ENCODE peak calls at places on chromosomes 11 and 22, in four cellular contexts. M is astrocyte of the cerebellum, O is MM.1S, B is IMR-90. V is an unnamed sample.
A peak's percentile ranks its signal among the peaks of the same experiment; 100 is the strongest.

GRCh38 chr22:49307870-49308269 is 519.8 kb downstream of the BRD1 start:
- DNase-seq in M (no peak), O (no peak), B (no peak), V (no peak)

GRCh38 chr11:2533642-2534115 is 88.9 kb downstream of the KCNQ1 start:
- DNase-seq in M (peak; percentile 91), O (peak; percentile 42), B (peak; percentile 91), V (peak; percentile 84)

GRCh38 chr22:19719055-19719482 is 4.3 kb upstream of the GP1BB start:
- DNase-seq in M (no peak), O (no peak), B (no peak), V (no peak)

GRCh38 chr11:67691149-67691548 is 16.7 kb upstream of the ALDH3B2 start:
- DNase-seq in M (no peak), O (no peak), B (no peak), V (no peak)

GRCh38 chr11:66956689-66957290 is 1.4 kb downstream of the PC start:
- DNase-seq in M (no peak), O (no peak), B (peak; percentile 97), V (no peak)

GRCh38 chr11:65314501-65315203 is at the start of gene CDC42EP2:
- DNase-seq in M (no peak), O (peak; percentile 77), B (peak; percentile 80), V (no peak)

GRCh38 chr11:61577383-61578118 is 3.3 kb downstream of the SYT7 start:
- DNase-seq in M (no peak), O (no peak), B (no peak), V (no peak)

GRCh38 chr22:35437038-35437437 is 37.1 kb downstream of the MCM5 start:
- DNase-seq in M (no peak), O (no peak), B (no peak), V (no peak)

GRCh38 chr11:110430267-110431211 is 791 bp downstream of the FDX1 start:
- DNase-seq in M (no peak), O (peak; percentile 27), B (peak; percentile 56), V (no peak)

GRCh38 chr22:41576877-41577276 is 12.8 kb downstream of the PMM1 start:
- DNase-seq in M (no peak), O (no peak), B (peak; percentile 52), V (no peak)

GRCh38 chr11:69060806-69061712 is 12.3 kb downstream of the TPCN2 start:
- DNase-seq in M (no peak), O (no peak), B (no peak), V (no peak)

GRCh38 chr11:131750152-131750551 is 379.7 kb downstream of the NTM start:
- DNase-seq in M (no peak), O (no peak), B (no peak), V (no peak)

GRCh38 chr11:126007263-126007662 is 55.4 kb downstream of the CDON start:
- DNase-seq in M (no peak), O (no peak), B (peak; percentile 35), V (no peak)

GRCh38 chr11:57798905-57799559 is 37.4 kb downstream of the CTNND1 start:
- DNase-seq in M (no peak), O (no peak), B (peak; percentile 52), V (no peak)

GRCh38 chr11:33984682-33985389 is 66.7 kb upstream of the CAPRIN1 start:
- DNase-seq in M (no peak), O (no peak), B (no peak), V (no peak)

GRCh38 chr11:68956142-68956541 is 24.6 kb downstream of the MRGPRD start:
- DNase-seq in M (no peak), O (no peak), B (no peak), V (no peak)

GRCh38 chr22:30830907-30831306 is 136.2 kb downstream of the OSBP2 start:
- DNase-seq in M (peak; percentile 89), O (no peak), B (peak; percentile 97), V (peak; percentile 50)

GRCh38 chr11:10499452-10500262 is 41.3 kb downstream of the RNF141 start:
- DNase-seq in M (no peak), O (no peak), B (no peak), V (no peak)

GRCh38 chr11:60164550-60165075 is 18.3 kb downstream of the MS4A6A start:
- DNase-seq in M (no peak), O (no peak), B (no peak), V (no peak)

GRCh38 chr22:47698906-47699305 is 936.5 kb downstream of the TBC1D22A start:
- DNase-seq in M (no peak), O (no peak), B (no peak), V (no peak)

GRCh38 chr22:48490513-48491411 is 1336.9 kb downstream of the BRD1 start:
- DNase-seq in M (no peak), O (peak; percentile 24), B (no peak), V (no peak)

GRCh38 chr11:47946682-47947575 is 33.4 kb upstream of the PTPRJ start:
- DNase-seq in M (peak; percentile 97), O (no peak), B (peak; percentile 95), V (peak; percentile 86)

GRCh38 chr22:50544078-50544745 is 1.5 kb upstream of the KLHDC7B start:
- DNase-seq in M (no peak), O (peak; percentile 83), B (peak; percentile 49), V (no peak)

GRCh38 chr11:17972987-17973386 is 39.9 kb downstream of the SERGEF start:
- DNase-seq in M (peak; percentile 85), O (no peak), B (peak; percentile 93), V (peak; percentile 77)

GRCh38 chr22:20249797-20250354 is 18.2 kb downstream of the RTN4R start:
- DNase-seq in M (peak; percentile 19), O (no peak), B (peak; percentile 39), V (no peak)

GRCh38 chr22:32208681-32209080 is 3.8 kb upstream of the RFPL2 start:
- DNase-seq in M (no peak), O (no peak), B (no peak), V (no peak)

GRCh38 chr11:70826950-70827349 is 425.4 kb downstream of the SHANK2 start:
- DNase-seq in M (no peak), O (no peak), B (no peak), V (no peak)
- H3K4me3 ChIP-seq in M (no peak overlapping the region), O (no peak overlapping the region), B (no peak overlapping the region), V (no peak overlapping the region)

DNA sequence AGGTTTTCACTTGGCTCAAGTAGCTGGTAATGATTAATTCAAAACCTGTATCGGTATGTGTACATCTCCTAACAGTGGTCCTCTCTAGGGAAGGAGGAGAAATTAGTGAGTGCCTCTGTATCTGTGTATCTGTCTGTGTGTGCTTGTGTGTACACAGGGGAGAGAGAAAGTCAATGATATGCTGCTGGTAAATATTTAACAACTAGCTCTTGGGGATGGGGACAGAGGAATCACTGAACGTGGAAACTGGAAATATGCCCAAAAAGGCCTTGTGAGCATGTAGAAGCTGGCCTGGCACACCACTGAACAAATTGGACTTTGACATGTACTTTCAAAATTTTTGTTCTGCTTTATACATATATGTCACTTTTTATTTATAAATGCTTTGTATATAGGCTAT is 214.0 kb upstream of the SYN3 start:
- DNase-seq in M (no peak), O (no peak), B (no peak), V (no peak)
- TF ChIP-seq CTCF in M (no peak), O (no peak), B (no peak), V (no peak)

GRCh38 chr11:76671236-76671590 is 666 bp upstream of the LRRC32 start:
- DNase-seq in M (no peak), O (no peak), B (no peak), V (no peak)

GRCh38 chr11:76668362-76669155 is 2.0 kb downstream of the LRRC32 start:
- DNase-seq in M (no peak), O (no peak), B (no peak), V (no peak)

GRCh38 chr11:76671626-76672309 is 1.2 kb upstream of the LRRC32 start:
- DNase-seq in M (no peak), O (no peak), B (no peak), V (no peak)

GRCh38 chr11:76670475-76671235 is at the start of gene LRRC32:
- DNase-seq in M (no peak), O (no peak), B (no peak), V (no peak)

GRCh38 chr11:76669901-76670474 is 559 bp downstream of the LRRC32 start:
- DNase-seq in M (peak; percentile 42), O (no peak), B (peak; percentile 88), V (peak; percentile 48)
- H3K4me3 ChIP-seq in M (peak overlapping the region; percentile 40), O (peak overlapping the region; percentile 56), B (peak overlapping the region; percentile 25), V (peak overlapping the region; percentile 37)

GRCh38 chr11:3683039-3683438 is 11.9 kb upstream of the CHRNA10 start:
- DNase-seq in M (no peak), O (no peak), B (no peak), V (no peak)
- TF ChIP-seq CTCF in M (no peak), O (no peak), B (no peak), V (no peak)

GRCh38 chr11:9277176-9277575 is 12.0 kb upstream of the DENND5A start:
- DNase-seq in M (no peak), O (no peak), B (no peak), V (no peak)
- H3K4me3 ChIP-seq in M (no peak overlapping the region), O (no peak overlapping the region), B (no peak overlapping the region), V (no peak overlapping the region)

DNA sequence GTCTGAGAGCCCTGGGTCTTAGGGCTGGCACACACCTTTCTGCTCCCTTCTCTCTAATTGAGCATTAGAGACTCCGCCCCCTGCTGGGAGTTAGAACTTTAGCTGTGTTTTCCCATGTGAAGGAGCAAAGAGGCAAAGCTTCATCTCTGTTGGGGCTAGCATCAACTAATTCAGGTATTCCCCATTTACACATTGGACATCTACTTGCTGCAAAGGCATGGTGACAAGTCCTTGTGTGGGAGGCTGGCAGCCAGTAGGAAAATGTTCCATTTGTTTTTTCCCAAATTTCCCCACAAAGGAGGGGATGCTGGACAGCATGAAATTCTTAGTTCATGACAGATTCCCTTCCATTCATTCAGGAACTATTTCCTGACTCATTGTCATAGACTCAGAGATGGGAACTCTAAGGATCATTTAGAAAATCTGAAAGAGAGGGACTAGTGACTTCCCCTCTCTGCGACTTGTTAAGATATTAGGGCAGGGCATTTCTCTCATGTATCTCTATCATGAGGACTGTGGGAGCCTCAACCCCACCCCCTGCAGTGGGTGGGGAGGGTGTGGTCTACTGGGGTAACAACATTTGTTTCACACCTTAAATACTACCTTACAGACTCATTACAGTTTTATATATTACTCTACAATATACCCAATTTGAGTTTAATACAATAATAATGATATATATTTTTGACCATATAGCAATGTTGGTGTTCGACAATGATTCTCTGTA is 3.7 kb downstream of the CD44 start:
- DNase-seq in M (no peak), O (peak; percentile 59), B (peak; percentile 82), V (no peak)
- TF ChIP-seq CTCF in M (no peak), O (peak; percentile 37), B (no peak), V (peak; percentile 41)

DNA sequence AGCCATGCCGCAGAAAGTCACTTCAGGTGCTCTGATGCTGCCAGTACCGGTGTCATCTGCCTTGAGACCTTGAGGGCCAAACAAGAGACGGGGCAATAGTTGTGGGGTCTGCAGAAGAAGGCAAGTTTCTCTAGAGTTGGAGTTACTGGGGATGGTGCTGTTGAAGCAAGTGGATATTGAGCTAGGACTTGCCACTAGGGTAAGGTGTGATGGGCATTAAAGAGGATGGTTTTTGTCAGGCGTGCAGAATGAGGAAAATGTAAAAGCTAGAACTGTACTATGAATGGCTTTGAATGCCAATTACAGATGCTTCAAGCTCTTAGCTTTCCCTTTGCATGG is 61.6 kb downstream of the TNRC6B start:
- DNase-seq in M (no peak), O (no peak), B (no peak), V (no peak)
- H3K4me3 ChIP-seq in M (no peak overlapping the region), O (no peak overlapping the region), B (no peak overlapping the region), V (no peak overlapping the region)

V was measured in retinal pigment epithelial cell.